ENCODE peak calls at places on chromosomes 12 and 14, in eight cellular contexts. W is tibial artery; A is CD8-positive, alpha-beta memory T cell; J is HL-60; O is left lung; U is adrenal gland; E is brain microvascular endothelial cell; H is psoas muscle. Z is an unnamed sample.

GRCh38 chr14:83556065-83556464 is 1973.9 kb upstream of the FLRT2 start:
- DNase-seq in W (no peak), A (no peak), J (no peak), O (no peak), U (no peak), E (no peak), H (no peak), Z (no peak)

GRCh38 chr12:110316861-110317260 is 35.8 kb downstream of the ATP2A2 start:
- DNase-seq in W (no peak), A (no peak), J (peak; percentile 53), O (no peak), U (no peak), E (peak; percentile 43), H (no peak), Z (no peak)

GRCh38 chr14:106277503-106277902 is 751.1 kb downstream of the TMEM121 start:
- DNase-seq in W (no peak), A (peak; percentile 12), J (no peak), O (no peak), U (peak; percentile 5), E (no peak), H (no peak), Z (no peak)

GRCh38 chr14:75208843-75209242 is 32.4 kb upstream of the TMED10 start:
- DNase-seq in W (no peak), A (no peak), J (no peak), O (no peak), U (no peak), E (no peak), H (no peak), Z (no peak)

GRCh38 chr12:51323966-51324895 is at the start of gene BIN2:
- DNase-seq in W (peak; percentile 37), A (peak; percentile 75), J (peak; percentile 92), O (peak; percentile 95), U (peak; percentile 30), E (no peak), H (peak; percentile 52), Z (peak; percentile 22)

GRCh38 chr12:10726945-10727344 is 3.8 kb upstream of the YBX3 start:
- DNase-seq in W (no peak), A (no peak), J (no peak), O (no peak), U (no peak), E (no peak), H (no peak), Z (no peak)

GRCh38 chr12:11650279-11650696 is 814 bp downstream of the ETV6 start:
- DNase-seq in W (no peak), A (peak; percentile 21), J (no peak), O (no peak), U (peak; percentile 47), E (peak; percentile 35), H (peak; percentile 23), Z (no peak)

GRCh38 chr12:94326727-94327126 is 132.9 kb downstream of the CEP83 start:
- DNase-seq in W (no peak), A (no peak), J (no peak), O (no peak), U (no peak), E (peak; percentile 77), H (no peak), Z (no peak)

GRCh38 chr12:27778206-27778605 is 1.8 kb upstream of the KLHL42 start:
- DNase-seq in W (no peak), A (no peak), J (no peak), O (no peak), U (no peak), E (no peak), H (no peak), Z (no peak)
- H3K27ac ChIP-seq in W (no peak overlapping the region), A (no peak overlapping the region), J (no peak overlapping the region), O (no peak overlapping the region), U (no peak overlapping the region), E (no peak overlapping the region), H (no peak overlapping the region), Z (peak overlapping the region; percentile 96)

GRCh38 chr14:58784946-58785345 is 147.2 kb downstream of the DACT1 start:
- DNase-seq in W (no peak), A (no peak), J (no peak), O (no peak), U (no peak), E (no peak), H (no peak), Z (no peak)
- H3K4me3 ChIP-seq in W (no peak overlapping the region), A (no peak overlapping the region), J (no peak overlapping the region), O (no peak overlapping the region), U (no peak overlapping the region), E (no peak overlapping the region), H (no peak overlapping the region), Z (no peak overlapping the region)

GRCh38 chr12:57726884-57727757 is 11.4 kb downstream of the AGAP2 start:
- DNase-seq in W (no peak), A (no peak), J (no peak), O (no peak), U (peak; percentile 77), E (no peak), H (peak; percentile 53), Z (no peak)
- H3K27ac ChIP-seq in W (peak overlapping the region; percentile 73), A (no peak overlapping the region), J (no peak overlapping the region), O (no peak overlapping the region), U (peak overlapping the region; percentile 85), E (no peak overlapping the region), H (peak overlapping the region; percentile 53), Z (no peak overlapping the region)

GRCh38 chr12:114669501-114670256 is 14.3 kb downstream of the TBX3 start:
- DNase-seq in W (no peak), A (no peak), J (no peak), O (no peak), U (peak; percentile 84), E (no peak), H (peak; percentile 38), Z (no peak)
- H3K4me3 ChIP-seq in W (no peak overlapping the region), A (no peak overlapping the region), J (no peak overlapping the region), O (peak overlapping the region; percentile 29), U (peak overlapping the region; percentile 74), E (peak overlapping the region; percentile 24), H (peak overlapping the region; percentile 62), Z (no peak overlapping the region)

DNA sequence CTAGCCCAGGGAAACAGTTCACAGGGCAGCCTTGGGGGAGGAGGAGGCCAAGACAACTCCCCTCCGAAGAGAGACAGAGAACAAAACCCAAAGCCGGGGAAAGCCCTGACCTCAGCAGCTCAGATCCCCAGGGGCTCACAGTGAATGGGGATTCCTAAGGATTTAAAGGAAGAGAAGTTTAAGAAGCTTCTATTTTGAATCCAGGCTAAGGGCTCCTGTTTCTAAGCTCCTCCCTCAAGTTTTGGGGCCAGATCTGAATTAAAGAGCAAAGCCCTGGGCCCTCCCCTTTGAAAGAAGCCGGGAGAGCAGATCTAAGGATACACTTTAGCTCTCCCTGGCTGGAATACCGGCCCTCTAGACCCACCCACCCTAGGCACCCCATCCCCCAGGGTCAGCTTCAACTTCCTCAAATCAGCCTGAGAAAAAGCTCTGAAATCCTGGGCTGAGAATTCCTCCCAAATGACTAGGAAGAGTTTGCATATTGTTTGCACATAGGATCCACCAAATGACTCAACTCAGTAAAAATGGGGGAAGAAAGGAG is 3.9 kb downstream of the KDM2B start:
- DNase-seq in W (no peak), A (no peak), J (no peak), O (no peak), U (no peak), E (peak; percentile 78), H (no peak), Z (peak; percentile 10)
- H3K27ac ChIP-seq in W (peak overlapping the region; percentile 6), A (peak overlapping the region; percentile 47), J (no peak overlapping the region), O (peak overlapping the region; percentile 39), U (peak overlapping the region; percentile 62), E (peak overlapping the region; percentile 75), H (peak overlapping the region; percentile 93), Z (peak overlapping the region; percentile 84)